ENCODE peak calls at places on chromosomes 11 and 22, in five cellular contexts. One of them, this sample, is unnamed.

GRCh38 chr22:27885977-27886842 is 32.8 kb downstream of the PITPNB start:
- DNase-seq in stomach: peak
- DNase-seq in A549: peak
- DNase-seq in ovary: no peak
- DNase-seq in transverse colon: peak
- DNase-seq in this sample: no peak

GRCh38 chr11:19651654-19652053 is 61.0 kb upstream of the NAV2 start:
- DNase-seq in transverse colon: no peak
- DNase-seq in ovary: no peak
- DNase-seq in A549: no peak
- DNase-seq in stomach: no peak
- DNase-seq in this sample: no peak

GRCh38 chr11:102639656-102640055 is 14.5 kb upstream of the MMP20 start:
- DNase-seq in A549: no peak
- DNase-seq in transverse colon: no peak
- DNase-seq in ovary: no peak
- DNase-seq in stomach: no peak
- DNase-seq in this sample: no peak

GRCh38 chr11:13883042-13883441 is 79.5 kb upstream of the SPON1 start:
- DNase-seq in transverse colon: peak
- DNase-seq in stomach: no peak
- DNase-seq in ovary: no peak
- DNase-seq in A549: no peak
- DNase-seq in this sample: no peak

GRCh38 chr11:34351687-34352469 is 5.9 kb downstream of the ABTB2 start:
- DNase-seq in transverse colon: no peak
- DNase-seq in A549: no peak
- DNase-seq in stomach: no peak
- DNase-seq in ovary: no peak
- DNase-seq in this sample: no peak

GRCh38 chr11:76512851-76513653 is 68.2 kb downstream of the EMSY start:
- DNase-seq in transverse colon: no peak
- DNase-seq in ovary: no peak
- DNase-seq in A549: no peak
- DNase-seq in stomach: no peak
- DNase-seq in this sample: no peak

GRCh38 chr11:88434333-88434976 is 96.9 kb upstream of the CTSC start:
- DNase-seq in ovary: no peak
- DNase-seq in stomach: no peak
- DNase-seq in transverse colon: no peak
- DNase-seq in A549: no peak
- DNase-seq in this sample: no peak

GRCh38 chr22:22771696-22772377 is 115.8 kb upstream of the IGLL5 start:
- DNase-seq in ovary: no peak
- DNase-seq in stomach: no peak
- DNase-seq in transverse colon: no peak
- DNase-seq in A549: no peak
- DNase-seq in this sample: no peak

GRCh38 chr11:65652511-65653228 is 10.0 kb downstream of the RELA start:
- DNase-seq in A549: peak
- DNase-seq in stomach: peak
- DNase-seq in ovary: peak
- DNase-seq in transverse colon: peak
- DNase-seq in this sample: peak

GRCh38 chr11:72233773-72234513 is 9.4 kb downstream of the INPPL1 start:
- DNase-seq in ovary: no peak
- DNase-seq in stomach: no peak
- DNase-seq in transverse colon: no peak
- DNase-seq in A549: no peak
- DNase-seq in this sample: peak

GRCh38 chr11:122099345-122100045 is 16.5 kb downstream of the BLID start:
- DNase-seq in transverse colon: no peak
- DNase-seq in ovary: no peak
- DNase-seq in A549: no peak
- DNase-seq in stomach: no peak
- DNase-seq in this sample: no peak

GRCh38 chr11:73982595-73982989 is at the start of gene UCP2:
- DNase-seq in A549: peak
- DNase-seq in transverse colon: peak
- DNase-seq in stomach: peak
- DNase-seq in ovary: peak
- DNase-seq in this sample: peak

GRCh38 chr11:37422511-37422910 is 824.5 kb upstream of the RAG2 start:
- DNase-seq in stomach: no peak
- DNase-seq in ovary: no peak
- DNase-seq in transverse colon: no peak
- DNase-seq in A549: no peak
- DNase-seq in this sample: no peak

GRCh38 chr11:65505434-65506315 is 6.8 kb downstream of the MALAT1 start:
- DNase-seq in ovary: peak
- DNase-seq in stomach: no peak
- DNase-seq in transverse colon: no peak
- DNase-seq in A549: no peak
- DNase-seq in this sample: peak

GRCh38 chr22:25054943-25055511 is 102.5 kb downstream of the KIAA1671 start:
- DNase-seq in transverse colon: no peak
- DNase-seq in ovary: no peak
- DNase-seq in A549: no peak
- DNase-seq in stomach: no peak
- DNase-seq in this sample: no peak

GRCh38 chr11:33543823-33544222 is 156.8 kb downstream of the C11orf91 start:
- DNase-seq in stomach: no peak
- DNase-seq in A549: no peak
- DNase-seq in ovary: no peak
- DNase-seq in transverse colon: no peak
- DNase-seq in this sample: no peak

GRCh38 chr11:72737341-72737740 is 14.9 kb downstream of the ARAP1 start:
- DNase-seq in transverse colon: no peak
- DNase-seq in stomach: no peak
- DNase-seq in A549: no peak
- DNase-seq in ovary: no peak
- DNase-seq in this sample: no peak

GRCh38 chr11:73034777-73035176 is 107.3 kb downstream of the FCHSD2 start:
- DNase-seq in A549: no peak
- DNase-seq in ovary: no peak
- DNase-seq in stomach: no peak
- DNase-seq in transverse colon: no peak
- DNase-seq in this sample: no peak

GRCh38 chr22:49571326-49571725 is 256.3 kb downstream of the BRD1 start:
- DNase-seq in transverse colon: no peak
- DNase-seq in ovary: no peak
- DNase-seq in A549: no peak
- DNase-seq in stomach: peak
- DNase-seq in this sample: peak

GRCh38 chr22:30362632-30363281 is 6.0 kb downstream of the CCDC157 start:
- DNase-seq in transverse colon: no peak
- DNase-seq in ovary: no peak
- DNase-seq in A549: no peak
- DNase-seq in stomach: no peak
- DNase-seq in this sample: no peak

GRCh38 chr22:30356392-30357230 is at the start of the genes CCDC157 and SF3A1:
- DNase-seq in stomach: peak
- DNase-seq in ovary: peak
- DNase-seq in A549: peak
- DNase-seq in transverse colon: peak
- DNase-seq in this sample: peak

GRCh38 chr22:30361916-30362631 is 5.3 kb downstream of the CCDC157 start:
- DNase-seq in transverse colon: no peak
- DNase-seq in stomach: no peak
- DNase-seq in ovary: no peak
- DNase-seq in A549: no peak
- DNase-seq in this sample: no peak

GRCh38 chr22:30354644-30355043 is 2.0 kb downstream of the SF3A1 start:
- DNase-seq in transverse colon: no peak
- DNase-seq in A549: no peak
- DNase-seq in stomach: no peak
- DNase-seq in ovary: no peak
- DNase-seq in this sample: no peak

DNA sequence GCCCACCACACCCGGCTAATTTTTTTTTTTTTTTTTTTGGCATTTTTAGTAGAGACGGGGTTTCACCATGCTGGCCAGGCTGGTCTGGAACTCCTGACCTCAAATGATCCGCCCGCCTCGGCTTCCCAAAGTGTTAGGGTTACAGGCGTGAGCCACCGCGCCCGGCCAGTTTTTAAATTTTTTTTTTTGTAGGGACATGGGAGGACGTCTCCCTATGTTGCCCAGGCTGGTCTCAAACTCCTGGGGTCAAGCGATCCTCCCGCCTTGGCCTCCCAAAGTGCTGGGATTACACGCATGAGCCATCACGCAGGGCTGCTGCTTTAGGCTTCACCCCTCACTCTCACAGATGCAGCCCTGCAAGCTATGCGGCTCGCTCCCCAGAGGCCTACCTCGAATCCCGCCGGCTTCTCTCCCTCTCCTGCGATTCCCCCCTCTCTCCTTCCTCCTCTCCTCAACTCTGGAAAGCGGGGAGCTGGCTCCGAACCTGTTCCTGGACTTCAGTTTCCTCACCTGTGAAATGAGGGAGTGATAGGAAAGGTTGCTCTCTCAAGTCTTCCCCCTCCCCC is 926 bp downstream of the CCDC157 start:
- DNase-seq in transverse colon: no peak
- DNase-seq in stomach: no peak
- DNase-seq in ovary: no peak
- DNase-seq in A549: no peak
- DNase-seq in this sample: no peak
- H3K4me3 ChIP-seq in transverse colon: no peak
- H3K4me3 ChIP-seq in stomach: peak
- H3K4me3 ChIP-seq in ovary: peak
- H3K4me3 ChIP-seq in A549: peak
- H3K4me3 ChIP-seq in this sample: peak

GRCh38 chr11:120183701-120184141 is 27.1 kb upstream of the OAF start:
- DNase-seq in A549: no peak
- DNase-seq in stomach: peak
- DNase-seq in ovary: no peak
- DNase-seq in transverse colon: no peak
- DNase-seq in this sample: peak

GRCh38 chr11:120186408-120186798 is 24.4 kb upstream of the OAF start:
- DNase-seq in ovary: no peak
- DNase-seq in stomach: no peak
- DNase-seq in transverse colon: no peak
- DNase-seq in A549: no peak
- DNase-seq in this sample: peak

GRCh38 chr11:120184371-120184945 is 26.4 kb upstream of the OAF start:
- DNase-seq in A549: no peak
- DNase-seq in ovary: peak
- DNase-seq in stomach: peak
- DNase-seq in transverse colon: no peak
- DNase-seq in this sample: peak

GRCh38 chr11:120185678-120186407 is 25.0 kb upstream of the OAF start:
- DNase-seq in ovary: no peak
- DNase-seq in stomach: peak
- DNase-seq in transverse colon: no peak
- DNase-seq in A549: no peak
- DNase-seq in this sample: peak

DNA sequence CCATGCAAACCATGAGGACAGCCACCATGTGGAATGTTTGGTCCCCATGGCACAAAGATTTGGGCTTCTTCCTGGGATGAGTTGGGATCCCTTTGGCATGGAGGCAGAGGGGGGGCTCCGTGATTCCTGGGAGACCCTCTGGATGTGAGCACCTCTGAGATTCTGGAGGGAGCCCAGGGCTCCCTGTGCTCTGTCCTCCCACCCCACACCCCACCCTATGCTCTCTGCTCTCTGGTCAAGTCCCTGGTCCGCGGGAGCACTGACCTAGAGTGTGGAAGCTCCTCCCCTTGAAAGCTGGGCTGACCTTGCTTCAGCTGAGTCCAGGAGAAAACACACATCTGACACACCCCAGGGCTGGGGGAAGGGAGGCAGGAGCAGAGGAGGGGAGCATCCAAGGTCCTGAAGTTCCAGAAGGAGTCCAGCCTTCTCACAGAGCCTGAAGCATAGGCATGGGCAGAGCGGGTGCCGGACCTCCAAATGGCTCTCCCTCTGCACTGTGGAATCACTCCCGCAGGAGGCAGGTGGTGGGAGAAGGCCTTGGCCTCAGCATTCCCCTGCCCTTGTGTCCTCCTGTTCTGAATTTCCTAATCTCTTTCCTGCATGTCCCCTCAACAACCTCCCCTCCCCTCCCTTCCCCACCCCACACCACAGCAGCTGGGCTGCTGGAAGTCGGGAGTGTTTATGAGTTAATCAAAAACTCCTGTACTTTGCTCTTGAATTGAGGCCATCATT is 25.7 kb upstream of the OAF start:
- DNase-seq in A549: no peak
- DNase-seq in ovary: peak
- DNase-seq in transverse colon: peak
- DNase-seq in stomach: peak
- DNase-seq in this sample: peak
- TF ChIP-seq EP300 in A549: no peak
- TF ChIP-seq EP300 in ovary: no peak
- TF ChIP-seq EP300 in transverse colon: no peak
- TF ChIP-seq EP300 in stomach: no peak
- TF ChIP-seq EP300 in this sample: no peak

DNA sequence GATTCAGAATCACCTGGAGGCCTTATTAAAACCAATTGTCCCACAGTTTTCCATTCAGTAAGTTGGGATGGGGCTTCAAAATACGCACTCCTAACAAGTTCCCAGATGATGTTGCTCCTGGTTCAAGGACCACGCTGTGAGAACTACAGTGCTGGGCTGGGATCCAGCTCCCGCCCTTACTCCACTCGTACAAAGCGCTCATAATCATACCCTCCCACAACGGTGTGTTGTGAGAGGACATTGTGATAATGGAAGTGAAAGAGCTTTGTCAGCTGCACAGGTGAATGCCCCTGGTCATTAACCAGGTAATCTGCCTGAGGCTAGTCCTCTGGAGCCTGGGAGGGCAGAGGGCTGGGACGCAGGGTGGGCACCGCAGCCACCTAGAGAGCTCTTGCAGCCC is 1.3 kb upstream of the CD82 start:
- DNase-seq in A549: no peak
- DNase-seq in ovary: peak
- DNase-seq in transverse colon: peak
- DNase-seq in stomach: peak
- DNase-seq in this sample: no peak
- H3K4me3 ChIP-seq in A549: no peak
- H3K4me3 ChIP-seq in ovary: peak
- H3K4me3 ChIP-seq in transverse colon: no peak
- H3K4me3 ChIP-seq in stomach: peak
- H3K4me3 ChIP-seq in this sample: peak

GRCh38 chr11:59668950-59669610 is at the start of gene PATL1:
- DNase-seq in stomach: peak
- DNase-seq in transverse colon: peak
- DNase-seq in A549: peak
- DNase-seq in ovary: peak
- DNase-seq in this sample: peak
- TF ChIP-seq EP300 in stomach: no peak
- TF ChIP-seq EP300 in transverse colon: no peak
- TF ChIP-seq EP300 in A549: no peak
- TF ChIP-seq EP300 in ovary: peak
- TF ChIP-seq EP300 in this sample: peak

GRCh38 chr11:9717040-9717357 is 53.1 kb downstream of the SWAP70 start:
- DNase-seq in stomach: no peak
- DNase-seq in A549: no peak
- DNase-seq in ovary: no peak
- DNase-seq in transverse colon: no peak
- DNase-seq in this sample: no peak
- H3K4me3 ChIP-seq in stomach: no peak
- H3K4me3 ChIP-seq in A549: no peak
- H3K4me3 ChIP-seq in ovary: no peak
- H3K4me3 ChIP-seq in transverse colon: no peak
- H3K4me3 ChIP-seq in this sample: no peak

GRCh38 chr11:118820412-118821357 is 29.7 kb upstream of the DDX6 start:
- DNase-seq in stomach: peak
- DNase-seq in A549: no peak
- DNase-seq in ovary: no peak
- DNase-seq in transverse colon: peak
- DNase-seq in this sample: peak
- TF ChIP-seq EP300 in stomach: peak
- TF ChIP-seq EP300 in A549: no peak
- TF ChIP-seq EP300 in ovary: no peak
- TF ChIP-seq EP300 in transverse colon: peak
- TF ChIP-seq EP300 in this sample: peak